ENCODE peak calls at places on chromosomes 2 and 18, in seven cellular contexts. G is K562, I is SK-N-SH, C is HepG2, E is GM12892, T is H1, A is GM12878. F is an unnamed sample.

GRCh38 chr2:31237348-31238017 is 3.5 kb downstream of the EHD3 start:
- DNase-seq in C (no peak), E (no peak), T (no peak), G (no peak), I (no peak), A (no peak), F (no peak)

GRCh38 chr2:692767-693166 is 15.6 kb upstream of the TMEM18 start:
- DNase-seq in T (no peak), A (no peak), G (peak; percentile 34), I (no peak), C (no peak), E (no peak), F (no peak)

GRCh38 chr18:48948112-48949050 is 2.4 kb downstream of the SMAD7 start:
- DNase-seq in G (peak; percentile 75), I (peak; percentile 69), A (no peak), T (no peak), C (peak; percentile 94), E (no peak), F (no peak)

GRCh38 chr2:106085441-106085911 is 108.6 kb downstream of the UXS1 start:
- DNase-seq in C (peak; percentile 38), G (peak; percentile 41), I (no peak), A (no peak), E (no peak), T (no peak), F (no peak)

GRCh38 chr2:144511222-144511855 is 8.6 kb downstream of the ZEB2 start:
- DNase-seq in I (no peak), T (no peak), E (no peak), G (no peak), A (no peak), C (no peak), F (no peak)

GRCh38 chr2:138059967-138060635 is 95.8 kb downstream of the HNMT start:
- DNase-seq in E (no peak), C (peak; percentile 46), I (peak; percentile 11), G (peak; percentile 89), T (no peak), A (no peak), F (no peak)

GRCh38 chr2:213016984-213017351 is 134.4 kb downstream of the IKZF2 start:
- DNase-seq in E (no peak), T (no peak), A (no peak), I (no peak), C (no peak), G (no peak), F (no peak)

GRCh38 chr2:188204830-188205229 is 86.8 kb upstream of the GULP1 start:
- DNase-seq in C (no peak), T (no peak), G (no peak), I (no peak), A (no peak), E (no peak), F (no peak)

GRCh38 chr18:25727281-25727680 is 363.1 kb downstream of the SS18 start:
- DNase-seq in T (no peak), A (no peak), G (no peak), C (no peak), E (no peak), I (no peak), F (no peak)

GRCh38 chr2:36706451-36706850 is 9.9 kb downstream of the VIT start:
- DNase-seq in A (no peak), I (no peak), T (no peak), E (no peak), C (no peak), G (no peak), F (no peak)

GRCh38 chr2:178328037-178328436 is 122.9 kb downstream of the PRKRA start:
- DNase-seq in E (no peak), C (no peak), G (no peak), I (no peak), A (no peak), T (no peak), F (no peak)

GRCh38 chr2:27653397-27653796 is 10.0 kb downstream of the SUPT7L start:
- DNase-seq in T (no peak), E (no peak), I (no peak), A (no peak), C (no peak), G (no peak), F (no peak)

GRCh38 chr2:118469103-118469502 is 378.3 kb downstream of the EN1 start:
- DNase-seq in T (no peak), E (no peak), A (no peak), I (no peak), G (peak; percentile 48), C (no peak), F (no peak)

GRCh38 chr2:9112079-9112721 is 94.4 kb upstream of the ASAP2 start:
- DNase-seq in E (no peak), C (no peak), T (no peak), I (peak; percentile 58), G (peak; percentile 74), A (no peak), F (no peak)

GRCh38 chr2:198314559-198315153 is 510.3 kb downstream of the PLCL1 start:
- DNase-seq in G (peak; percentile 38), E (no peak), C (peak; percentile 39), I (no peak), A (peak; percentile 4), T (no peak), F (no peak)

GRCh38 chr2:98123286-98123685 is 36.3 kb downstream of the VWA3B start:
- DNase-seq in C (no peak), A (no peak), E (no peak), I (no peak), G (no peak), T (no peak), F (no peak)

GRCh38 chr2:12484536-12485115 is 232.1 kb upstream of the TRIB2 start:
- DNase-seq in A (no peak), E (no peak), G (no peak), T (no peak), C (no peak), I (no peak), F (no peak)

GRCh38 chr2:129354662-129355061 is 624.8 kb upstream of the RAB6C start:
- DNase-seq in E (no peak), T (no peak), A (no peak), G (no peak), I (no peak), C (no peak), F (no peak)

GRCh38 chr2:135252805-135253458 is 200.8 kb downstream of the RAB3GAP1 start:
- DNase-seq in T (no peak), A (no peak), G (no peak), C (no peak), I (no peak), E (no peak), F (no peak)
- TF ChIP-seq TAF1 in T (no peak), A (no peak), G (no peak), C (no peak), I (no peak), E (no peak), F (no peak)

DNA sequence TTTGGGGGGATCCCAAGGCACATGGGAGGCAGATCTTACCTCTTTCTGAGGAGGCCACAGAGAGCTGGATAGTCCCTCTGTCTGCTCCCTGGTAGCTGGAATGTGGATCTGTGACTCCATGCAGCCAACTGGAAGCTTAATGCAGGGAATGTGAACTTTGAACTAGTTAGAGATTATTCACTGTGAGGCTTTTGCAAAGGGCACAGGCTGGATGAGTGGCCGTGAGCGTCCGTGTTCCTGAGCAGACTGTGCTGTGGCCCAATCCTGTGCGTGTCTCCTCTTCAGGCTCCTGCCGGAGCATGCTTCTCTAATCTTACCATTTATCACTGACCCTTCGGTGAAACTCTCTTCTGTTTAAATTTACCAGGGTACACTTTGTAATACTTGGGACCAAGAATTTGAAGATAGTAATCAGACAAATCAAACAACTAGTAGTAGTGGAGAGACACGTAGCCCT is 187.6 kb downstream of the PTPRM start:
- DNase-seq in E (no peak), T (no peak), A (no peak), I (no peak), C (peak; percentile 94), G (no peak), F (no peak)
- TF ChIP-seq POLR2AphosphoS5 in E (no peak), T (no peak), A (no peak), I (no peak), C (peak; percentile 56), G (no peak), F (no peak)

GRCh38 chr2:24117902-24118301 is 5.2 kb downstream of the PFN4 start:
- DNase-seq in A (no peak), C (no peak), E (no peak), G (no peak), I (peak; percentile 84), T (no peak), F (no peak)

GRCh38 chr2:24124003-24124585 is 825 bp downstream of the FAM228B start:
- DNase-seq in C (no peak), E (no peak), A (no peak), T (no peak), G (no peak), I (no peak), F (no peak)

GRCh38 chr2:24123212-24124002 is at the start of the genes FAM228B and PFN4:
- DNase-seq in I (peak; percentile 96), C (peak; percentile 53), T (no peak), A (peak; percentile 41), G (peak; percentile 91), E (peak; percentile 78), F (peak; percentile 82)

GRCh38 chr2:24121469-24121868 is 1.7 kb downstream of the PFN4 start:
- DNase-seq in G (no peak), E (no peak), I (no peak), T (no peak), C (no peak), A (no peak), F (no peak)

DNA sequence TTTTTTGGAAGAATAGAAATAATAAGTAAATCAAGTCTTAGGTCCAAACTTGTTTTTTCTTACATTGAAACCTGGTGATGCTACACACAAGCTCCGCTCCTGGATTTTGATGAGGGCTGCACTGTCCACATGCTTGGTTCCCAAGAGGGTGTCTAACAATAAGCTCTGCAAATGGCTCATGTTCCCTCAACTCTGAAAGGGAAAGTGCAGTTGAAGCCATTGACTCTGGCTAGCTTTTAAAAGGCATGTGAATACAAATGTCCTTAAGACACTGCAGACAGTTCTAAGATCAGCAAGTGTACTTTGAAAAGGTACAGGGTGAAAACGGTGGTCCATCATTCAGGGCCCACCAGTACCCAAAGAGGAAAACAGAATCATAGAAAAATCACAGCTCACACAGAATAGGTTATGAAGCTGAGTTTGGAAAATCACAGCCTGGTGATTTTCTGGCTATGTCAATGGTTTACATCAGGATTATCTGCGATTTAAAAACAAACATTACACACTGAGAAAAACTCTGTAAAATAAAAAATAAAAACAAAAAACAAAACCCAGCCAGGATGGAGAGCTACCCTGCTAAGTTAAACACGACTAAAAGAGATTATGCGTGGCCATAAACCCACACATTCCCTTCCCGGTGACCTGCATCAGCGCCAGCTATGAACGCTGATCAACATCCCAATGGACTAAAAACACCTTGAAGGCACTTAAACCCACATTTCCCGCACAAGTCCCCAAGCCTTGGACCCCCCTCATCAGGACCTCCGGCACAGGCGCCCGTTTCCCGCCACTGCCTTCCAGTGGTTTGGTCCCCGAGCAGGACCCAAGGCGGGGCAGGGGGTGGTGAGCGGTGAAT is 550 bp downstream of the PFN4 start:
- DNase-seq in A (no peak), T (no peak), I (no peak), C (no peak), E (no peak), G (no peak), F (no peak)
- TF ChIP-seq TAF1 in A (no peak), T (no peak), I (no peak), C (no peak), E (no peak), G (no peak), F (no peak)

DNA sequence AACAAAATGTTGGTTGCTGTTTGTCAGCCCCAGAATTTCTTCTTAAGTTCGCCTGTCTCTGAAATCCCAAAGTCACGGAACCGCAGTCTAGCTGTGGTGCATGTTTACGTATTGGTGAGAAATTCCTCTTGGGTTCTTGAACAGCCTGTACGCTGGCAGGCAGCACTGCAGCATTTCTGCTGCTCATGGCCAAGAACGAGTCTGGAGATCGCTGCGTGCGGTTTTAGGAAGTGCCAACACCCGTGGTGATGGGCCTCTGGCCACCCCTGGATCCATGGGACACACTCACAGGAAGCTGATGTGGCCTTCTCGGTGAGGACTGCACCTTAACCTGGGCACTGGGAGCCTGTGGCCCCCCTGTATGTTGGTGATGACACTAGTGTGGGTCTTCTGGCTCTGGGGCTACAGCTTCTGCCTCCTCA is 23.7 kb downstream of the ASB1 start:
- DNase-seq in A (no peak), C (no peak), E (no peak), G (no peak), I (no peak), T (no peak), F (no peak)
- TF ChIP-seq POLR2AphosphoS5 in A (no peak), C (no peak), E (no peak), G (no peak), I (no peak), T (no peak), F (no peak)

F was measured in GM12891.